ENCODE peak calls at places on chromosome 15, in four cellular contexts. One of them, this sample, is unnamed. For H3K4me1, the result is how much of the 10 kb centered on the place peaks cover.

GRCh38 chr15:56963126-56963525 is 44.7 kb downstream of the TCF12 start:
- DNase-seq in kidney: no peak
- DNase-seq in astrocyte: no peak
- DNase-seq in K562: no peak
- DNase-seq in this sample: no peak

GRCh38 chr15:99753066-99753465 is 19.8 kb upstream of the LYSMD4 start:
- DNase-seq in kidney: no peak
- DNase-seq in astrocyte: no peak
- DNase-seq in K562: no peak
- DNase-seq in this sample: peak

GRCh38 chr15:66763186-66764066 is 61.4 kb downstream of the SMAD6 start:
- DNase-seq in K562: no peak
- DNase-seq in kidney: peak
- DNase-seq in astrocyte: no peak
- DNase-seq in this sample: no peak

GRCh38 chr15:23415321-23415865 is 31.6 kb downstream of the GOLGA6L2 start:
- DNase-seq in kidney: peak
- DNase-seq in astrocyte: no peak
- DNase-seq in K562: no peak
- DNase-seq in this sample: no peak

GRCh38 chr15:75452968-75453702 is 1.6 kb upstream of the SIN3A start:
- DNase-seq in K562: no peak
- DNase-seq in astrocyte: peak
- DNase-seq in kidney: peak
- DNase-seq in this sample: peak

GRCh38 chr15:95565201-95565600 is 765.3 kb upstream of the NR2F2 start:
- DNase-seq in kidney: no peak
- DNase-seq in astrocyte: no peak
- DNase-seq in K562: no peak
- DNase-seq in this sample: no peak

GRCh38 chr15:50458301-50458700 is 34.1 kb downstream of the USP8 start:
- DNase-seq in K562: no peak
- DNase-seq in kidney: no peak
- DNase-seq in astrocyte: peak
- DNase-seq in this sample: no peak

GRCh38 chr15:44243829-44244228 is 44.7 kb upstream of the GOLM2 start:
- DNase-seq in astrocyte: no peak
- DNase-seq in K562: no peak
- DNase-seq in kidney: no peak
- DNase-seq in this sample: no peak

GRCh38 chr15:28907338-28907961 is 21.7 kb downstream of the APBA2 start:
- DNase-seq in K562: no peak
- DNase-seq in kidney: peak
- DNase-seq in astrocyte: no peak
- DNase-seq in this sample: peak

GRCh38 chr15:79863886-79864285 is 32.9 kb downstream of the MTHFS start:
- DNase-seq in astrocyte: peak
- DNase-seq in kidney: no peak
- DNase-seq in K562: no peak
- DNase-seq in this sample: no peak

GRCh38 chr15:31391687-31392671 is 65.3 kb downstream of the KLF13 start:
- DNase-seq in K562: peak
- DNase-seq in kidney: peak
- DNase-seq in astrocyte: peak
- DNase-seq in this sample: peak

GRCh38 chr15:76903251-76903681 is 1.9 kb downstream of the SCAPER start:
- DNase-seq in K562: no peak
- DNase-seq in kidney: no peak
- DNase-seq in astrocyte: peak
- DNase-seq in this sample: no peak

GRCh38 chr15:39427705-39428104 is 153.2 kb upstream of the THBS1 start:
- DNase-seq in kidney: no peak
- DNase-seq in astrocyte: no peak
- DNase-seq in K562: peak
- DNase-seq in this sample: no peak

GRCh38 chr15:39430389-39430788 is 150.5 kb upstream of the THBS1 start:
- DNase-seq in kidney: no peak
- DNase-seq in K562: no peak
- DNase-seq in astrocyte: no peak
- DNase-seq in this sample: no peak

GRCh38 chr15:39429898-39430357 is 151.0 kb upstream of the THBS1 start:
- DNase-seq in astrocyte: peak
- DNase-seq in kidney: no peak
- DNase-seq in K562: no peak
- DNase-seq in this sample: no peak

GRCh38 chr15:39431371-39431770 is 149.5 kb upstream of the THBS1 start:
- DNase-seq in kidney: no peak
- DNase-seq in K562: no peak
- DNase-seq in astrocyte: peak
- DNase-seq in this sample: no peak

DNA sequence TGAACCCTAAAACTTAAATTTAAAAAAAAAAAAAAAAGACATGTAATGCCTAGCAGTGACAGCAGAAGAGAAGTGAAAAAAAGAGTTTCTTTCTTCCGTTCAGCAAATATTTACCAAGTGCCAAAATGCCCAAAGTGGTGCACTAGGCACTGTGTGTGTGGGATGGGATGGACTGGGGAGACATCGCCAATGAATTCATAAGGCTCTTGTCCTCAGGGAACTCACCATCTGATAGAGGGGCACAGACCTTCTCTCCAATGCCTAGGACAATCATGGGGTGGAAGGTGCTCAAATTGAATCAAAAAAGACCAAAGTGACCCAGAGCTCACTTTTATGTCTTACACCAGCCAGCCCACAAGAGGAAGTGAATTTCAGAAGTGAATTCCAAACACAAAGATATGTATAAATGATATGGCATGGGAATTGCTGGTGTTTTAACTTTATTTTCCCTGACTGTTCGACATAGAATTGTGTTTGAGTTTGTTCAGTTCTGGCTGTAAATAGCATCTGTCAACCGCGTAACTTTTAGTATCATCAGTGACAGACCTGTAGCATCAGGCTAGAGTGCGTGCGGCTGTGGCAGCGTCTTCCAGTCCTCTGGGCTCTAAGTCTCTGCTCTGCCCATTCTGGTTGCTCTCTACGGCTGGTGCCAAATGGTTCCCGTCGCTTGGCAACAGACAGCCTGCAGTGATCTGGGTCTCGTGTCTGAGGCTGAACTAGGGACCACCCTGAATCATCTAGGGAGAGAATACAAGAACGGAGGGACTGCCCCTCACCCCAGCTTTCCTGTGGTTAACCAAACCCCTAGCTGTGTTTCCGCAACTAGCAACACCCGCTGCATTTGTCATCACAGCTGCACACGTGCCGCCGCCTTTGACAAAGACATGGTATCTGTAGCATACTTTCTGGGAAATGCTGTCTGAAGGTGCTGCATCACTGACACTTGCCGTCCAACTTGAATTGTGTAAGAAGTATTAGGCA is 154.0 kb upstream of the THBS1 start:
- DNase-seq in astrocyte: peak
- DNase-seq in kidney: no peak
- DNase-seq in K562: no peak
- DNase-seq in this sample: no peak
- H3K27ac ChIP-seq in astrocyte: no peak
- H3K27ac ChIP-seq in kidney: no peak
- H3K27ac ChIP-seq in K562: no peak
- H3K27ac ChIP-seq in this sample: no peak

GRCh38 chr15:69945729-69946128 is 152.0 kb downstream of the TLE3 start:
- DNase-seq in kidney: no peak
- DNase-seq in K562: no peak
- DNase-seq in astrocyte: no peak
- DNase-seq in this sample: no peak

GRCh38 chr15:69951511-69952209 is 146.1 kb downstream of the TLE3 start:
- DNase-seq in K562: no peak
- DNase-seq in astrocyte: no peak
- DNase-seq in kidney: no peak
- DNase-seq in this sample: no peak

GRCh38 chr15:69941931-69942471 is 155.7 kb downstream of the TLE3 start:
- DNase-seq in kidney: no peak
- DNase-seq in astrocyte: no peak
- DNase-seq in K562: no peak
- DNase-seq in this sample: no peak

GRCh38 chr15:69943637-69944036 is 154.1 kb downstream of the TLE3 start:
- DNase-seq in astrocyte: no peak
- DNase-seq in kidney: no peak
- DNase-seq in K562: no peak
- DNase-seq in this sample: no peak

DNA sequence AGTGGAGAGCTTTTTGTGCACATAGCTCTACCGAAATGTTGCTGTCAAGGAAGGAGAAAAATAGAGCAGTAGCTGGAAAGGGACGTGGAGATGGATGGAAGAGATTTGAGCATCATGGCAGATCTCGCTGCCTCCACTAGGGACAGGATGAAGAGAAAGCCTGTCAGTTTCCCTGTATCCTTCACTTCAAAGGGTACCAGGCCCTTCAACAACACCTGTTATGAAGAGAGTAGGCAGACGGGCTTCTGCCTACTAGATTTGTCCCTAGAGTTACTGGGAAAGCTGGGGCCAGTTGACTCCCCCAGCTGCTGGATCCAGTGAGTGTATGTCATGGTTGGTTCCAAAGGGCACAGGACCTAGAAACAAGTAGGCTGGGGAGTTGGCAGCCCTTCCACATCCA is 150.8 kb downstream of the TLE3 start:
- DNase-seq in astrocyte: no peak
- DNase-seq in K562: no peak
- DNase-seq in kidney: no peak
- DNase-seq in this sample: no peak
- TF ChIP-seq CTCF in astrocyte: no peak
- TF ChIP-seq CTCF in K562: no peak
- TF ChIP-seq CTCF in kidney: no peak
- TF ChIP-seq CTCF in this sample: peak

GRCh38 chr15:48643776-48644497 is 1.6 kb downstream of the FBN1 start:
- DNase-seq in K562: no peak
- DNase-seq in astrocyte: no peak
- DNase-seq in kidney: no peak
- DNase-seq in this sample: no peak
- H3K4me1 ChIP-seq in K562: under half
- H3K4me1 ChIP-seq in astrocyte: under half
- H3K4me1 ChIP-seq in kidney: under half
- H3K4me1 ChIP-seq in this sample: under half

DNA sequence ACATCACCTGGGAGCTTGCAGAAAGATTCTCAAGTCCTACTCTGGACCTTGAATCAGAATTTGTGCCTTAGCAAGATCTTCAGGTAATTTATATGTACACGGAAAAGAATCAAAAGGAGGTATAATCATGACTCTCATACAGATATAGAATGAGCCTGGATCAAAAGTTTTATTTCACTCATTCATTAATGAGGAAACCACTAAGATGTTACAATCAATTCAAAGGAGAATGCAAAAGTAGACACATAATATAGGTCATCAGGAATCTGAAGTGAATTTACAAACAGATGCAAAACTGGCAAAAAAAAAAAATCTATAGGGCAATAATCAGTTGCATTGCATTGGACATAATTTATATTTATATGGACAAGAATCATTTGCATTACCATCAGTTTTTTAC is 195.4 kb upstream of the TLE3 start:
- DNase-seq in K562: no peak
- DNase-seq in astrocyte: no peak
- DNase-seq in kidney: no peak
- DNase-seq in this sample: no peak
- H3K27ac ChIP-seq in K562: no peak
- H3K27ac ChIP-seq in astrocyte: no peak
- H3K27ac ChIP-seq in kidney: no peak
- H3K27ac ChIP-seq in this sample: no peak

DNA sequence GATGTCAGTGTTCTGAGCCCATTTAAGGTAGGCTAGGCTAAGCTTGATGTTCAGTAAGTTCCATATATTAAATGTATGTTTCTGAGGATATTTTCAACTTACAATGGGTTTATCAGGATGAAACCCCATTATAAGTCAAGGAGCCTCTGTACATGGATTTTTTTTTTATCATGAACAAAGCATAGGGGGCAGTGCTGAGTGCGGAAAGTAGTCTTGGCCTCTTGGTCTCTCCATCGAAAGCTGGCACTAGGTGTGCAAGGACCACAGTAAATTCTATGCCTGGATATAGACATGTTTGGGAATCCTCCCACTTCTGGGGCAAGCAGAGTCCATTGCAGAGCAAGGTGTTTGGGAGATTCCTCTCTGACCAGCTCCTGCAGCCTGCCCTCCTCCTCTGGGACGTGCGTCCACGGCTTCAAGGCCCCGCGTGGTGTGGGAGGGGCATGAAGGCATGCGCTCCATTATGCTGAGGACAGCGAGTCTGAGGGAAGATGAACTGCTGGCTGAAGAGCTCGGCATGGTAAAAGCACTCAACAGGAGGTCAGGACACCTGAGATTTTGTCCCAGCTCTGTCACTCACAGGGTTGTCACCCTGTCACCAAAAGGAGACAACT is 122.9 kb upstream of the LIPC start:
- DNase-seq in K562: no peak
- DNase-seq in kidney: no peak
- DNase-seq in astrocyte: no peak
- DNase-seq in this sample: no peak
- TF ChIP-seq CTCF in K562: peak
- TF ChIP-seq CTCF in kidney: no peak
- TF ChIP-seq CTCF in astrocyte: no peak
- TF ChIP-seq CTCF in this sample: peak

GRCh38 chr15:32871887-32872286 is 154.1 kb downstream of the GREM1 start:
- DNase-seq in K562: no peak
- DNase-seq in astrocyte: no peak
- DNase-seq in kidney: no peak
- DNase-seq in this sample: no peak
- H3K4me1 ChIP-seq in K562: under half
- H3K4me1 ChIP-seq in astrocyte: under half
- H3K4me1 ChIP-seq in kidney: under half
- H3K4me1 ChIP-seq in this sample: under half

This sample was measured in endodermal cell.